ENCODE peak calls at places on chromosomes 12 and 14, in nine cellular contexts. One of them, this sample, is unnamed.

GRCh38 chr12:44835641-44836379 is 40.3 kb downstream of the NELL2 start:
- DNase-seq in substantia nigra: no peak
- DNase-seq in AG09309: no peak
- DNase-seq in endothelial cell: no peak
- DNase-seq in LHCN-M2: no peak
- DNase-seq in germinal center: no peak
- DNase-seq in nephron progenitor cell: no peak
- DNase-seq in heart left ventricle: no peak
- DNase-seq in heart right ventricle: no peak
- DNase-seq in this sample: no peak

GRCh38 chr12:132494294-132495164 is 4.6 kb downstream of the FBRSL1 start:
- DNase-seq in substantia nigra: no peak
- DNase-seq in AG09309: no peak
- DNase-seq in endothelial cell: no peak
- DNase-seq in LHCN-M2: no peak
- DNase-seq in germinal center: no peak
- DNase-seq in nephron progenitor cell: no peak
- DNase-seq in heart left ventricle: peak
- DNase-seq in heart right ventricle: no peak
- DNase-seq in this sample: no peak

GRCh38 chr12:15829949-15830348 is 40.8 kb upstream of the EPS8 start:
- DNase-seq in substantia nigra: no peak
- DNase-seq in AG09309: no peak
- DNase-seq in endothelial cell: no peak
- DNase-seq in LHCN-M2: peak
- DNase-seq in germinal center: no peak
- DNase-seq in nephron progenitor cell: no peak
- DNase-seq in heart left ventricle: peak
- DNase-seq in heart right ventricle: no peak
- DNase-seq in this sample: no peak

GRCh38 chr14:77921820-77922219 is 121.9 kb downstream of the ADCK1 start:
- DNase-seq in substantia nigra: no peak
- DNase-seq in AG09309: no peak
- DNase-seq in endothelial cell: no peak
- DNase-seq in LHCN-M2: no peak
- DNase-seq in germinal center: no peak
- DNase-seq in nephron progenitor cell: no peak
- DNase-seq in heart left ventricle: no peak
- DNase-seq in heart right ventricle: no peak
- DNase-seq in this sample: no peak

GRCh38 chr12:119615518-119616475 is 22.2 kb downstream of the TMEM233 start:
- DNase-seq in substantia nigra: no peak
- DNase-seq in AG09309: no peak
- DNase-seq in endothelial cell: no peak
- DNase-seq in LHCN-M2: no peak
- DNase-seq in germinal center: no peak
- DNase-seq in nephron progenitor cell: no peak
- DNase-seq in heart left ventricle: no peak
- DNase-seq in heart right ventricle: no peak
- DNase-seq in this sample: no peak

GRCh38 chr14:24911324-24912095 is 138.4 kb downstream of the STXBP6 start:
- DNase-seq in substantia nigra: no peak
- DNase-seq in AG09309: peak
- DNase-seq in endothelial cell: no peak
- DNase-seq in LHCN-M2: peak
- DNase-seq in germinal center: no peak
- DNase-seq in nephron progenitor cell: no peak
- DNase-seq in heart left ventricle: no peak
- DNase-seq in heart right ventricle: no peak
- DNase-seq in this sample: no peak

GRCh38 chr12:111359231-111359913 is 9.5 kb downstream of the PHETA1 start:
- DNase-seq in substantia nigra: no peak
- DNase-seq in AG09309: no peak
- DNase-seq in endothelial cell: no peak
- DNase-seq in LHCN-M2: peak
- DNase-seq in germinal center: no peak
- DNase-seq in nephron progenitor cell: no peak
- DNase-seq in heart left ventricle: no peak
- DNase-seq in heart right ventricle: no peak
- DNase-seq in this sample: no peak

GRCh38 chr12:52873832-52874572 is 25.2 kb upstream of the KRT78 start:
- DNase-seq in substantia nigra: no peak
- DNase-seq in AG09309: peak
- DNase-seq in endothelial cell: peak
- DNase-seq in LHCN-M2: peak
- DNase-seq in germinal center: peak
- DNase-seq in nephron progenitor cell: peak
- DNase-seq in heart left ventricle: peak
- DNase-seq in heart right ventricle: peak
- DNase-seq in this sample: peak

GRCh38 chr14:101241147-101241546 is 320.1 kb upstream of the DIO3 start:
- DNase-seq in substantia nigra: no peak
- DNase-seq in AG09309: no peak
- DNase-seq in endothelial cell: no peak
- DNase-seq in LHCN-M2: no peak
- DNase-seq in germinal center: no peak
- DNase-seq in nephron progenitor cell: no peak
- DNase-seq in heart left ventricle: no peak
- DNase-seq in heart right ventricle: no peak
- DNase-seq in this sample: no peak